ENCODE peak calls at places on chromosome 19, in eight cellular contexts. G is fibroblast of lung, Q is MM.1S, L is SK-N-SH, X is neuronal stem cell, Z is HCT116, B is PC-3, C is mammary epithelial cell. H is an unnamed sample.

GRCh38 chr19:52735734-52736133 is 890 bp upstream of the ZNF611 start:
- DNase-seq in G (peak), Q (no peak), L (no peak), X (peak), Z (no peak), B (peak), C (peak), H (peak)

GRCh38 chr19:13054605-13055212 is 47.9 kb downstream of the LYL1 start:
- DNase-seq in G (no peak), Q (no peak), L (no peak), X (no peak), Z (no peak), B (no peak), C (no peak), H (no peak)

GRCh38 chr19:5480427-5480836 is 25.2 kb downstream of the ZNRF4 start:
- DNase-seq in G (no peak), Q (no peak), L (peak), X (no peak), Z (peak), B (peak), C (no peak), H (peak)

GRCh38 chr19:35261356-35262100 is 7.2 kb upstream of the USF2 start:
- DNase-seq in G (no peak), Q (no peak), L (no peak), X (no peak), Z (no peak), B (no peak), C (no peak), H (peak)

GRCh38 chr19:53079313-53079924 is 23.8 kb downstream of the ZNF160 start:
- DNase-seq in G (no peak), Q (no peak), L (no peak), X (no peak), Z (no peak), B (no peak), C (no peak), H (no peak)

GRCh38 chr19:51124729-51125128 is at the start of gene SIGLEC9:
- DNase-seq in G (no peak), Q (no peak), L (no peak), X (no peak), Z (no peak), B (no peak), C (no peak), H (no peak)

GRCh38 chr19:31545766-31546165 is 196.5 kb upstream of the TSHZ3 start:
- DNase-seq in G (no peak), Q (no peak), L (no peak), X (no peak), Z (no peak), B (no peak), C (no peak), H (no peak)

GRCh38 chr19:30855475-30855874 is 483.3 kb downstream of the ZNF536 start:
- DNase-seq in G (no peak), Q (no peak), L (no peak), X (no peak), Z (no peak), B (no peak), C (no peak), H (no peak)

GRCh38 chr19:32201661-32202060 is 143.7 kb upstream of the ZNF507 start:
- DNase-seq in G (no peak), Q (no peak), L (no peak), X (no peak), Z (no peak), B (no peak), C (no peak), H (no peak)

GRCh38 chr19:41541990-41542584 is 33.9 kb upstream of the CEACAM21 start:
- DNase-seq in G (no peak), Q (no peak), L (peak), X (peak), Z (peak), B (peak), C (peak), H (no peak)

GRCh38 chr19:45423033-45423588 is 606 bp downstream of the ERCC1 start:
- DNase-seq in G (no peak), Q (no peak), L (no peak), X (no peak), Z (no peak), B (no peak), C (no peak), H (peak)

GRCh38 chr19:12694641-12695040 is 1.8 kb downstream of the FBXW9 start:
- DNase-seq in G (no peak), Q (no peak), L (no peak), X (no peak), Z (no peak), B (no peak), C (no peak), H (peak)

GRCh38 chr19:45331411-45331810 is 8.7 kb upstream of the CKM start:
- DNase-seq in G (no peak), Q (no peak), L (no peak), X (no peak), Z (no peak), B (no peak), C (no peak), H (no peak)

GRCh38 chr19:35932291-35932936 is 3.8 kb upstream of the LRFN3 start:
- DNase-seq in G (no peak), Q (no peak), L (no peak), X (no peak), Z (no peak), B (peak), C (no peak), H (no peak)

DNA sequence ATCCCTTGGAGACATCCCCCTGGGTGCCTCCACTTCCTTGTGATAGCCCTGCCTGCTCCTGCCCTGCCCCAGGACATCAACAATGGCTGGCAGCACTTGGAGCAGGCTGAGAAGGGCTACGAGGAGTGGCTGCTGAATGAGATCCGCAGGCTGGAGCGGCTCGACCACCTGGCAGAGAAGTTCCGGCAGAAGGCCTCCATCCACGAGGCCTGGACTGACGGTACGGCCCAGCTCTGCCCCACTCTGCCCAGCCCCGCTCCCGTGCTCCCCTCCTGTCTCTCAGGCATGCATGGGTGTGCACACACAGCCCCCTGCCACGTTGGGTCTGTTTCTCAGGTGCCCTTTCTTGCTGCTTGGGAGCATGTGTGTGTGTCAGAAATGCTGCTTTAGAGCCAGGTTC is 26.4 kb downstream of the CAPN12 start:
- DNase-seq in G (no peak), Q (no peak), L (no peak), X (no peak), Z (no peak), B (no peak), C (no peak), H (no peak)
- H2AFZ ChIP-seq in G (no peak), Q (no peak), L (no peak), X (no peak), Z (no peak), B (no peak), C (no peak), H (no peak)

GRCh38 chr19:10431943-10432735 is 11.8 kb downstream of the PDE4A start:
- DNase-seq in G (peak), Q (no peak), L (peak), X (no peak), Z (no peak), B (peak), C (no peak), H (peak)
- H3K27ac ChIP-seq in G (no peak), Q (no peak), L (no peak), X (no peak), Z (peak), B (no peak), C (no peak), H (no peak)

DNA sequence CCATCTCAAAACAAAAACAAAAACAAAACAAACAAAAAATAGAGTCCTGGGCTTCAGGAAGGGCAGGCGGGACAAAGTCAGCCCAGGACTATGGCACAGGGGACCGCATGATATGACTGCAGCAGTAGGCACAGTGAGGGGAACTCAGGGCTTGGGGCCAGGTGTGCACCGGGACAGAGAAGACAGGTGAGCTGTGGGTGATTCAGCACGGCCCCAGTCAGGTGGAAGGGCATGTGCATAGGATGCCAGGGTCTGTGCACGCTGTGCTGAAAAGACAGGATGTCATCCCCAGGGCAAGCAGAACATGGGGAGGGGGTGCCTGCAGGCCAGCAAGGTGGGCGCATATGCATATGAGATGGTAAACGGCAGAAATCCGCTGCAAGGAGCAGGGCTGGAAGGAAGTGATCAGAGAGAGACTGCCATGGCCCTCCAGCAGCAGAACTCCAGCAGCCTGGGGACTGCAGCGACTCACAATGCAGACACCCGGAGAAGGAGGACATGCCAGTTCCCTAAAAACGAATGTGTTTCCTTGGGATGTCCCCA is 15.0 kb downstream of the EPS15L1 start:
- DNase-seq in G (no peak), Q (no peak), L (peak), X (no peak), Z (no peak), B (peak), C (peak), H (peak)
- H2AFZ ChIP-seq in G (no peak), Q (no peak), L (no peak), X (no peak), Z (no peak), B (no peak), C (peak), H (no peak)

GRCh38 chr19:7415857-7416371 is 67.2 kb downstream of the ARHGEF18 start:
- DNase-seq in G (no peak), Q (no peak), L (no peak), X (no peak), Z (no peak), B (no peak), C (no peak), H (no peak)
- H3K27ac ChIP-seq in G (no peak), Q (no peak), L (no peak), X (no peak), Z (no peak), B (no peak), C (no peak), H (peak)

DNA sequence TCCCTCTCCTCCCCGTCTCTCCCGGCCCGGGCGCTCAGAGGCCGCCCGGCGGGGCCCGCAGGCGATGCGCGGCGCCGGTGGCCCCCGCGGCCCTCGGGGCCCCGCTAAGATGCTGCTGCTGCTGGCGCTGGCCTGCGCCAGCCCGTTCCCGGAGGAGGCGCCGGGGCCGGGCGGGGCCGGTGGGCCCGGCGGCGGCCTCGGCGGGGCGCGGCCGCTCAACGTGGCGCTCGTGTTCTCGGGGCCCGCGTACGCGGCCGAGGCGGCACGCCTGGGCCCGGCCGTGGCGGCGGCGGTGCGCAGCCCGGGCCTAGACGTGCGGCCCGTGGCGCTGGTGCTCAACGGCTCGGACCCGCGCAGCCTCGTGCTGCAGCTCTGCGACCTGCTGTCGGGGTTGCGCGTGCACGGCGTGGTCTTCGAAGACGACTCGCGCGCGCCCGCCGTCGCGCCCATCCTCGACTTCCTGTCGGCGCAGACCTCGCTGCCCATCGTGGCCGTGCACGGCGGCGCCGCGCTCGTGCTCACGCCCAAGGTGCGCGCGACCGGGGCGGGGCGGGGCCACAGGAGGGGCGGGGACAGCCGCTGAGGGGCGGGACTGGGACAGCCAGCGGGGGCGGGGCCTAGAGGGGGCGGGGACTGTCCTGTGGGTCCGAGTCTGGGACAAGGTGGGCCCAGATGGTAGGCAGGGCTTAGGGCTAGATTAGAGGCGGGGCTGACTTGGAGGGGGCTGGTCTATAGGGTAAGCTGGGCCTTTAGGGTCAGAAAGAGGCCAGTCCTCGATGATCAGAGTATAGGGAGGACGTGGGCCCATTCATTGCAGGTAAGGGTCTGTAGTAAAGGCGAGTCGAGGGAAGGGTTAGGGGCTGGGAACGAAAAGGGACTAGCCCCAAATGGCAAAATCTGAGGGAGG is 5.1 kb downstream of the GRIN2D start:
- DNase-seq in G (peak), Q (peak), L (peak), X (peak), Z (peak), B (peak), C (peak), H (peak)
- H2AFZ ChIP-seq in G (peak), Q (peak), L (peak), X (peak), Z (no peak), B (peak), C (peak), H (peak)

DNA sequence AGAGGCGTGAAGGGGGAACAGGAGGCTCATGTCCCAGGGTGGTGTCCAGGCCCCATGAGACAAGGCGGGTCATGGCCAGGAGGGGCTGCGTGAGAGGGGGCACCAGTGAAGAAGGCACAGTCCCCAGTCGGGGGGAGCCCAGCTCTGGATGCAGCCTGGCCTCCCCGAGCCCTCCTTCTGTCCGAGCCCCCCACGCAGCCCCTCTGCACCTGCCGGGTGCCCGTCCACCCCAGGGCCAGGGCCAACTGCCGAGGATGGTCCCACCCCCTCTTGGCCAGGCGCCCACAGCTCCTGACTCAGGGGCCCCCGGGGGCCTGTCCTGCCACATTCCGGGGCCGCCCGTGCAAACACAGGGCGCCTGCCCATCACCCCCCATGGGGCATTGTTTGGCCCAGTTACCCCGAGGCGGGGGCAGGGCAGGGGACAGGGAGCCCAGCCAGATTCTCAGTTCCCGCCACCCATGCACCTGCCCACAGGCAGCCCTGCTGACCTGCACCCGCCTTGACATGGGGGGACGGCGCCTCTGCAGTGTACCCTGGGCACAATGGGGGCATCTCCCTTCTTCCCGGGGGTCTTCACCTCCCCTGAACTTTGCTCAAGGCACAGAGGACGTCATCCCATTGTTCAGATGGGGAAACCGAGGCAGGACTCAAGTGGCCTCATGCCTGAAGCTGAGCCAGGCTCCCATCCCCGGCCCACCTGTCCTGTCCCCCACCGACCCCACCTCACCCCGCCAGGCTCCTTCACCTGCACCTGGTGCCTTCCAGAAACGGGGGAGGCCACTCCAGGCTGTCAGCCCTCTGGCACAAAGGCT is 5.4 kb upstream of the TCF3 start:
- DNase-seq in G (no peak), Q (no peak), L (no peak), X (no peak), Z (no peak), B (peak), C (no peak), H (no peak)
- H3K27ac ChIP-seq in G (no peak), Q (no peak), L (no peak), X (no peak), Z (no peak), B (no peak), C (no peak), H (no peak)

DNA sequence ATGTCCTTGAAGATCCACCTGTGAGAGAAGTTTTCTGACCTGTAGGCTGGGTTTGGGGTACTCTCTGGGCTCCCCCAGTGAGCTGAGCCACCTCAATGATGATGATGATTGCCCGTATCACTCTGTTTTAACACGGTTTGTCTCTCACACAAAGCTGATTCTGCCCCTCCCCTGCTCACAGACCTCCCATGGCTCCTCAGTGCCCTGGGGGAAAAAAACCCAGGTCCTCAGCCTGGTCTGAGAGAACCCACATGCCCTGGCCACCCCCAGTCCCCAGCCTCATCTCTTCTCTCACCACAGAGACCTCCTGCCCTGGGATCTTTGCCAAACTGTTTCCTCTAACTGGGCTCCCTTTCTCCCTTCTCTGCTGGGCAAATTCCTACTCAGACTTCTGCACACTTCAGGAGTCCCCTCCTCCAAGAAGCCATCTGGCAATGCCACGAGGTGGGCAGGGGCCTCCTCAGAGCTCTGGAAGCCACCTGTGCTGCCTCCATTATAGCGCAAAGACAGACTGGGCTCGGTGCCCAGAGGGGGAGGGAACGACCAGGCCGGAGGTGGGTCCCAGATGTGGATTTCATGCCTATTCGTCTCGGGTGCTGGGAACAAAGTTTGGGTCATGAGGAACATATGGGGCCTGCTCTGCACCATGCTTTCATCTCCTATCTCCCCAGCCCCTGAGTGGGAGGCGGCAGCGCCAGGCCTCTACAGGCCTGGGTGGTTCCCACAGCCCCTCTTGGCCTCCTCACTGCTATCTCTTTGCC is 8.5 kb upstream of the CA11 start:
- DNase-seq in G (peak), Q (no peak), L (peak), X (no peak), Z (no peak), B (no peak), C (no peak), H (peak)
- H2AFZ ChIP-seq in G (peak), Q (no peak), L (no peak), X (no peak), Z (no peak), B (no peak), C (no peak), H (no peak)

GRCh38 chr19:29508181-29508580 is 17.6 kb upstream of the VSTM2B start:
- DNase-seq in G (no peak), Q (no peak), L (no peak), X (no peak), Z (no peak), B (no peak), C (no peak), H (peak)
- H3K27ac ChIP-seq in G (no peak), Q (no peak), L (no peak), X (no peak), Z (no peak), B (no peak), C (no peak), H (no peak)

GRCh38 chr19:28631931-28632330 is 581.0 kb downstream of the UQCRFS1 start:
- DNase-seq in G (no peak), Q (peak), L (no peak), X (no peak), Z (no peak), B (no peak), C (no peak), H (no peak)
- H2AFZ ChIP-seq in G (no peak), Q (peak), L (no peak), X (no peak), Z (no peak), B (no peak), C (no peak), H (no peak)